ENCODE peak calls at places on chromosome 22, in eight cellular contexts. P is adrenal gland, C is endodermal cell, Z is BJ, H is uterus, V is left ventricle myocardium inferior, X is gastrocnemius medialis, J is lung. F is an unnamed sample.

GRCh38 chr22:46712288-46712687 is 25.8 kb downstream of the CERK start:
- DNase-seq in P (no peak), C (no peak), Z (no peak), H (no peak), V (no peak), X (no peak), J (no peak), F (no peak)

GRCh38 chr22:24703101-24703500 is 71.4 kb downstream of the PIWIL3 start:
- DNase-seq in P (no peak), C (no peak), Z (no peak), H (no peak), V (peak; percentile 41), X (no peak), J (no peak), F (no peak)

GRCh38 chr22:28716686-28717085 is 24.9 kb downstream of the CHEK2 start:
- DNase-seq in P (no peak), C (no peak), Z (no peak), H (no peak), V (no peak), X (no peak), J (no peak), F (no peak)

GRCh38 chr22:42178910-42179495 is 48.4 kb upstream of the CYP2D6 start:
- DNase-seq in P (no peak), C (no peak), Z (no peak), H (no peak), V (no peak), X (no peak), J (no peak), F (no peak)

GRCh38 chr22:46121079-46121478 is 29.2 kb upstream of the PPARA start:
- DNase-seq in P (no peak), C (no peak), Z (no peak), H (no peak), V (no peak), X (no peak), J (no peak), F (no peak)

GRCh38 chr22:44574057-44574456 is 76.0 kb upstream of the RTL6 start:
- DNase-seq in P (peak; percentile 82), C (no peak), Z (peak; percentile 21), H (peak; percentile 38), V (no peak), X (no peak), J (peak; percentile 46), F (peak; percentile 61)

GRCh38 chr22:46631113-46631512 is 10.9 kb downstream of the GRAMD4 start:
- DNase-seq in P (no peak), C (no peak), Z (no peak), H (no peak), V (no peak), X (no peak), J (no peak), F (no peak)

GRCh38 chr22:42174062-42174461 is 43.5 kb upstream of the CYP2D6 start:
- DNase-seq in P (no peak), C (peak; percentile 32), Z (no peak), H (no peak), V (no peak), X (no peak), J (no peak), F (no peak)

GRCh38 chr22:47033648-47034000 is 271.2 kb downstream of the TBC1D22A start:
- DNase-seq in P (no peak), C (no peak), Z (no peak), H (no peak), V (peak; percentile 7), X (no peak), J (no peak), F (no peak)

GRCh38 chr22:30290679-30291333 is 1.5 kb upstream of the CASTOR1 start:
- DNase-seq in P (peak; percentile 86), C (peak; percentile 73), Z (no peak), H (peak; percentile 75), V (peak; percentile 86), X (peak; percentile 76), J (peak; percentile 92), F (peak; percentile 94)

GRCh38 chr22:39733191-39733590 is 160.4 kb downstream of the ENTHD1 start:
- DNase-seq in P (no peak), C (no peak), Z (no peak), H (no peak), V (no peak), X (no peak), J (no peak), F (no peak)

GRCh38 chr22:39731881-39732555 is 161.5 kb downstream of the CACNA1I start:
- DNase-seq in P (no peak), C (peak; percentile 70), Z (no peak), H (no peak), V (no peak), X (no peak), J (no peak), F (no peak)

GRCh38 chr22:39734866-39735265 is 158.7 kb downstream of the ENTHD1 start:
- DNase-seq in P (no peak), C (no peak), Z (no peak), H (no peak), V (no peak), X (no peak), J (no peak), F (no peak)

GRCh38 chr22:39731481-39731880 is 160.9 kb downstream of the CACNA1I start:
- DNase-seq in P (no peak), C (no peak), Z (no peak), H (no peak), V (no peak), X (no peak), J (no peak), F (no peak)

GRCh38 chr22:39732625-39733024 is 160.9 kb downstream of the ENTHD1 start:
- DNase-seq in P (no peak), C (no peak), Z (no peak), H (no peak), V (no peak), X (no peak), J (no peak), F (no peak)
- H3K27me3 ChIP-seq in P (no peaks in the 10 kb centered on the region), C (peaks cover 9% of the 10 kb centered on the region), Z (peaks cover 16% of the 10 kb centered on the region), H (no peaks in the 10 kb centered on the region), V (peaks cover 99% of the 10 kb centered on the region), X (no peaks in the 10 kb centered on the region), J (no peaks in the 10 kb centered on the region), F (peaks cover 35% of the 10 kb centered on the region)

DNA sequence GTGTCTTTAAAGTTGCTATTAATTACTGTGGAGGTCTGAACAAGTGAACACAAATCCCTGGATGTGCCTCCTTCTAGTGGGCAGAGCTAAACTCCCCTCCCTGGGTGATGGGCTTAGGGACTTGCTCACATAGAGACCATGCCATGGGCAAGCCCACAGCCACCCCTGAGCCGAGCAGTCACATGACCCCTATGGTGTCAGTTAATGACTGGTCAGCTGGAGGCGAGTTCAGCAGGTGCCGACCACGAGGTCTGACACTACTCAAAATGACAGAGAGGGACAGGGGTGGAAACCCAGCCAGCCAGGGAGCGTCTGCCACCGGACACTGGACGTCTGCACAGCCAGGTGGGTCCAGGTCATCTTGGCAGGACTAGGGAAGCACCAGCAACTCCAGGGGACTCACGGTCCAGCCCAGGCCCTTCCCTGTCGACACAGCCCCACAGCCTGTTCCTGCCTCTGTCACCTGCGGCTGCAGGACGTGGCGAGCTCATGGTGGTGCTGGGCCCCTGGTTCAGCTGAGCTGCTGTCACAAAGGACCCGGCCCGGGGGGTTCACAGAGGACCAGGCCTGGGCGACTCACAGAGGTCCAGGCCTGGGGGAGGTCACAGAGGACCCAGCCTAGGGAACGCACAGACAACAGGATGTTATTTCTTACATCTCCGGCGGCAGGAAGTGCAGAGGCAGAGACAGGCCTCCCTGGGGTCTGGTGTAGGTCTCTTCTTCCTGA is 135.0 kb downstream of the BRD1 start:
- DNase-seq in P (no peak), C (peak; percentile 13), Z (no peak), H (no peak), V (no peak), X (no peak), J (no peak), F (peak; percentile 70)
- H3K27me3 ChIP-seq in P (peaks cover 17% of the 10 kb centered on the region), C (no peaks in the 10 kb centered on the region), Z (no peaks in the 10 kb centered on the region), H (no peaks in the 10 kb centered on the region), V (peaks cover 46% of the 10 kb centered on the region), X (no peaks in the 10 kb centered on the region), J (no peaks in the 10 kb centered on the region), F (peaks cover 35% of the 10 kb centered on the region)

GRCh38 chr22:39232246-39232645 is 12.5 kb downstream of the PDGFB start:
- DNase-seq in P (no peak), C (no peak), Z (no peak), H (no peak), V (no peak), X (no peak), J (no peak), F (no peak)

GRCh38 chr22:39234157-39234793 is 10.5 kb downstream of the PDGFB start:
- DNase-seq in P (no peak), C (peak; percentile 74), Z (no peak), H (no peak), V (peak; percentile 74), X (peak; percentile 91), J (no peak), F (no peak)

GRCh38 chr22:39233736-39234120 is 11.1 kb downstream of the PDGFB start:
- DNase-seq in P (no peak), C (no peak), Z (no peak), H (no peak), V (peak; percentile 72), X (peak; percentile 80), J (no peak), F (no peak)

GRCh38 chr22:39231197-39231950 is 13.4 kb downstream of the PDGFB start:
- DNase-seq in P (no peak), C (no peak), Z (no peak), H (no peak), V (no peak), X (no peak), J (no peak), F (no peak)

GRCh38 chr22:39232806-39233735 is 11.7 kb downstream of the PDGFB start:
- DNase-seq in P (no peak), C (no peak), Z (no peak), H (no peak), V (no peak), X (no peak), J (no peak), F (no peak)
- H3K27me3 ChIP-seq in P (no peaks in the 10 kb centered on the region), C (no peaks in the 10 kb centered on the region), Z (no peaks in the 10 kb centered on the region), H (no peaks in the 10 kb centered on the region), V (no peaks in the 10 kb centered on the region), X (no peaks in the 10 kb centered on the region), J (no peaks in the 10 kb centered on the region), F (no peaks in the 10 kb centered on the region)

GRCh38 chr22:22010358-22010757 is 27.8 kb upstream of the TOP3B start:
- DNase-seq in P (no peak), C (no peak), Z (no peak), H (no peak), V (no peak), X (no peak), J (no peak), F (no peak)

GRCh38 chr22:22013559-22014284 is 31.1 kb upstream of the TOP3B start:
- DNase-seq in P (no peak), C (no peak), Z (no peak), H (no peak), V (no peak), X (no peak), J (no peak), F (no peak)

GRCh38 chr22:22011964-22012363 is 29.4 kb upstream of the TOP3B start:
- DNase-seq in P (no peak), C (no peak), Z (no peak), H (no peak), V (no peak), X (no peak), J (no peak), F (no peak)

GRCh38 chr22:22015631-22016030 is 33.0 kb upstream of the TOP3B start:
- DNase-seq in P (no peak), C (no peak), Z (no peak), H (no peak), V (no peak), X (no peak), J (no peak), F (no peak)

GRCh38 chr22:22014285-22014659 is 31.7 kb upstream of the TOP3B start:
- DNase-seq in P (no peak), C (no peak), Z (no peak), H (no peak), V (no peak), X (no peak), J (no peak), F (no peak)
- H3K27me3 ChIP-seq in P (peaks cover 10% of the 10 kb centered on the region), C (peaks cover 16% of the 10 kb centered on the region), Z (peaks cover 2% of the 10 kb centered on the region), H (no peaks in the 10 kb centered on the region), V (peaks cover 56% of the 10 kb centered on the region), X (no peaks in the 10 kb centered on the region), J (no peaks in the 10 kb centered on the region), F (peaks cover 3% of the 10 kb centered on the region)

F was measured in suprapubic skin.